ENCODE peak calls at places on chromosome 17, in six cellular contexts. Z is HCT116, X is H1, D is GM12878, O is K562, G is HepG2. L is an unnamed sample.
A peak's percentile ranks its signal among the peaks of the same experiment; 100 is the strongest.

GRCh38 chr17:67017895-67018294 is 26.5 kb upstream of the CACNG1 start:
- DNase-seq in G (no peak), O (no peak), Z (no peak), X (no peak), D (no peak), L (no peak)

GRCh38 chr17:69492410-69493071 is 78.0 kb downstream of the MAP2K6 start:
- DNase-seq in D (no peak), O (no peak), G (no peak), Z (peak; percentile 28), X (peak; percentile 44), L (peak; percentile 33)

GRCh38 chr17:8935194-8935593 is 30.3 kb downstream of the PIK3R5 start:
- DNase-seq in X (no peak), D (no peak), Z (no peak), O (no peak), G (no peak), L (no peak)

GRCh38 chr17:82984751-82985435 is 94.5 kb upstream of the METRNL start:
- DNase-seq in X (no peak), G (no peak), D (no peak), Z (no peak), O (no peak), L (no peak)

GRCh38 chr17:15281909-15282308 is 16.8 kb upstream of the PMP22 start:
- DNase-seq in G (no peak), X (no peak), D (no peak), O (no peak), Z (no peak), L (no peak)

GRCh38 chr17:29241015-29241963 is 5.4 kb upstream of the CRYBA1 start:
- DNase-seq in Z (peak; percentile 74), G (peak; percentile 83), O (no peak), D (no peak), X (peak; percentile 67), L (peak; percentile 77)

GRCh38 chr17:82003411-82004381 is 19.0 kb downstream of the CENPX start:
- DNase-seq in Z (peak; percentile 84), D (no peak), X (no peak), O (no peak), G (peak; percentile 92), L (no peak)

GRCh38 chr17:72416054-72416691 is 295.4 kb downstream of the SOX9 start:
- DNase-seq in G (no peak), D (peak; percentile 20), O (no peak), Z (no peak), X (no peak), L (no peak)

GRCh38 chr17:8754890-8755289 is 3.5 kb downstream of the SPDYE4 start:
- DNase-seq in O (no peak), X (no peak), Z (no peak), D (no peak), G (no peak), L (no peak)

GRCh38 chr17:61225178-61225577 is 174.5 kb upstream of the TBX2 start:
- DNase-seq in Z (no peak), D (no peak), O (no peak), X (no peak), G (no peak), L (no peak)

GRCh38 chr17:9150407-9151090 is 129.2 kb downstream of the NTN1 start:
- DNase-seq in Z (no peak), X (no peak), O (no peak), D (no peak), G (no peak), L (no peak)

GRCh38 chr17:28101919-28102318 is 59.4 kb downstream of the NLK start:
- DNase-seq in Z (no peak), X (no peak), O (no peak), D (no peak), G (no peak), L (no peak)

GRCh38 chr17:15096511-15096910 is 168.6 kb downstream of the PMP22 start:
- DNase-seq in X (no peak), O (no peak), Z (no peak), G (no peak), D (no peak), L (no peak)

GRCh38 chr17:3004150-3004801 is 59.1 kb downstream of the OR1D5 start:
- DNase-seq in O (no peak), Z (peak; percentile 79), X (no peak), D (peak; percentile 40), G (peak; percentile 78), L (no peak)

GRCh38 chr17:54947396-54947795 is 21.1 kb downstream of the COX11 start:
- DNase-seq in Z (no peak), G (peak; percentile 71), D (no peak), O (no peak), X (no peak), L (no peak)

GRCh38 chr17:50149425-50150353 is 788 bp downstream of the PPP1R9B start:
- DNase-seq in O (peak; percentile 67), X (no peak), D (no peak), G (no peak), Z (no peak), L (no peak)

GRCh38 chr17:63398680-63399079 is 47.4 kb downstream of the CYB561 start:
- DNase-seq in G (no peak), D (no peak), X (no peak), O (no peak), Z (no peak), L (no peak)

GRCh38 chr17:4544656-4545216 is 10.4 kb downstream of the MYBBP1A start:
- DNase-seq in X (no peak), Z (no peak), O (no peak), G (no peak), D (no peak), L (no peak)

GRCh38 chr17:68301438-68301959 is 10.2 kb downstream of the ARSG start:
- DNase-seq in Z (no peak), O (no peak), X (no peak), D (no peak), G (no peak), L (no peak)

GRCh38 chr17:71409712-71410111 is 711.1 kb upstream of the SOX9 start:
- DNase-seq in O (no peak), X (no peak), Z (no peak), D (no peak), G (no peak), L (no peak)

GRCh38 chr17:7835818-7836595 is 2.0 kb downstream of the KDM6B start:
- DNase-seq in D (no peak), Z (no peak), G (peak; percentile 64), O (no peak), X (no peak), L (no peak)

GRCh38 chr17:70905796-70906195 is 736.5 kb downstream of the KCNJ2 start:
- DNase-seq in O (no peak), D (no peak), Z (peak; percentile 21), X (no peak), G (no peak), L (no peak)

GRCh38 chr17:3025421-3026124 is 37.8 kb downstream of the OR1D5 start:
- DNase-seq in X (no peak), D (no peak), Z (no peak), G (no peak), O (no peak), L (no peak)

GRCh38 chr17:19728114-19728495 is 11.7 kb upstream of the SLC47A2 start:
- DNase-seq in D (no peak), G (peak; percentile 44), X (no peak), Z (no peak), O (no peak), L (no peak)

GRCh38 chr17:78185981-78186688 is 717 bp downstream of the TK1 start:
- DNase-seq in X (no peak), D (no peak), O (peak; percentile 58), G (no peak), Z (no peak), L (no peak)
- TF ChIP-seq ZNF274 in X (no peak), D (no peak), O (no peak), G (no peak), Z (no peak), L (no peak)

GRCh38 chr17:57486416-57486815 is 230.1 kb downstream of the MSI2 start:
- DNase-seq in X (no peak), G (no peak), D (no peak), Z (no peak), O (no peak), L (no peak)

GRCh38 chr17:57484826-57485565 is 228.7 kb downstream of the MSI2 start:
- DNase-seq in O (no peak), D (no peak), X (no peak), G (no peak), Z (no peak), L (no peak)

GRCh38 chr17:57485916-57486315 is 229.6 kb downstream of the MSI2 start:
- DNase-seq in D (no peak), O (no peak), Z (no peak), X (no peak), G (no peak), L (no peak)

GRCh38 chr17:57484081-57484666 is 227.9 kb downstream of the MSI2 start:
- DNase-seq in X (no peak), G (no peak), D (no peak), O (no peak), Z (no peak), L (no peak)

GRCh38 chr17:57485566-57485865 is 229.2 kb downstream of the MSI2 start:
- DNase-seq in D (no peak), O (no peak), G (no peak), Z (no peak), X (no peak), L (no peak)
- H3K4me1 ChIP-seq in D (peaks cover 40% of the 10 kb centered on the region), O (peaks cover 11% of the 10 kb centered on the region), G (peaks cover 9% of the 10 kb centered on the region), Z (no peaks in the 10 kb centered on the region), X (no peaks in the 10 kb centered on the region), L (peaks cover 2% of the 10 kb centered on the region)

GRCh38 chr17:16886655-16887322 is 85.1 kb downstream of the TNFRSF13B start:
- DNase-seq in G (no peak), D (no peak), O (no peak), Z (no peak), X (no peak), L (no peak)
- TF ChIP-seq ZNF274 in G (no peak), D (no peak), O (no peak), Z (no peak), X (no peak), L (no peak)

GRCh38 chr17:537133-537532 is 177.5 kb downstream of the VPS53 start:
- DNase-seq in Z (no peak), D (no peak), X (peak; percentile 46), O (no peak), G (no peak), L (no peak)
- H3K4me1 ChIP-seq in Z (no peaks in the 10 kb centered on the region), D (no peaks in the 10 kb centered on the region), X (no peaks in the 10 kb centered on the region), O (no peaks in the 10 kb centered on the region), G (peaks cover 11% of the 10 kb centered on the region), L (no peaks in the 10 kb centered on the region)

DNA sequence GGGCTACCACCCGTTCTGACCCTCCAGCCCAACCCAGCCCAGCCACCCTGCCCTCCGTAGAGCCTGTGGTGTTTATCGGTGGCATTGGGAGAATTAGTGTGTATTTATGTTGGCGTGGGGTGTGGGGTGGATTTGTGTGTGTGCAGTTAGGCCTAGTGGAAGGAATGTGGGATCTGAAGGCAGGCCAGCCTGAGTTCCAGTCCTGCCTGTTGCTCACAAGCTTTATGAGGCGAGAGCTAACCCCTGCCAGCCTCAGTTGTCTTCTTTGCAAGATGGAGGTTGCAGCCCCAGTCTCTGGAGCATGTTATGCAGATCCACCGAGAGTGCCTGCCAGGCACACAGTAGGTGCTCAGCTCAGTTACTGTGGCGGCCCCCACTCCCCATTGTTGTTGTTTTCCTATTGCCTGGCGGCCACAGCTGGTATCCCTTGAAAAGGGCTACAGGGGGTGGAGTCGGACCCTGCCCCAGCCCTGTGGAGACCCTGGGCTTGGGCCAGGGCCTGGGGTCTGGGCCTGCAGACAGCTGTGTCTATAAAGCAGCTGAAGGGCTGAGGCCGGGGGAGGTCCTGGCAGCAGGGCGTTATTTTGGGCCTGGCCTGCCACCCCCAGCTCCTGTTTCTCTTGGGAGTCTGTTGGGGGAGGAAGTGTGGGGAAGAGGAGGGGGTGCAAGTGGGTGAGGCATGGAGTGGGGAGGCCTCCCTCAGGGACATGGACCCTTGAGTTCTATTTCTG is 5.1 kb downstream of the ERBB2 start:
- DNase-seq in G (no peak), X (no peak), Z (no peak), D (no peak), O (no peak), L (no peak)
- TF ChIP-seq ZNF274 in G (no peak), X (no peak), Z (no peak), D (no peak), O (no peak), L (no peak)

L was measured in NT2/D1.